ENCODE peak calls at places on chromosomes 12 and 14, in seven cellular contexts. F is mammary epithelial cell; X is ovary; U is heart right ventricle; B is CD8-positive, alpha-beta memory T cell; D is PC-3; K is NT2/D1. R is an unnamed sample. For H3K27me3 and H3K4me1, the result is how much of the 10 kb centered on the place peaks cover.

GRCh38 chr14:51603495-51603894 is 48.2 kb upstream of the FRMD6 start:
- DNase-seq in X (no peak), K (no peak), F (no peak), D (no peak), U (no peak), B (no peak), R (no peak)

GRCh38 chr14:101733211-101733610 is 28.3 kb upstream of the PPP2R5C start:
- DNase-seq in B (no peak), X (no peak), F (peak), K (no peak), U (no peak), D (peak), R (no peak)

GRCh38 chr14:51644215-51644969 is 7.3 kb upstream of the FRMD6 start:
- DNase-seq in K (no peak), U (no peak), X (no peak), D (peak), F (peak), B (no peak), R (no peak)

GRCh38 chr14:51529731-51530130 is 122.0 kb upstream of the FRMD6 start:
- DNase-seq in U (no peak), B (no peak), F (no peak), X (no peak), K (no peak), D (no peak), R (no peak)

GRCh38 chr12:114744285-114744684 is 60.3 kb upstream of the TBX3 start:
- DNase-seq in K (no peak), D (no peak), B (no peak), X (no peak), F (no peak), U (no peak), R (no peak)

GRCh38 chr12:49108958-49109404 is 1.7 kb downstream of the LMBR1L start:
- DNase-seq in K (no peak), F (no peak), D (no peak), B (no peak), U (peak), X (peak), R (no peak)

GRCh38 chr12:3158851-3159465 is 81.8 kb downstream of the TSPAN9 start:
- DNase-seq in U (no peak), F (no peak), B (no peak), X (peak), K (no peak), D (no peak), R (no peak)

GRCh38 chr12:124096869-124097434 is 123.9 kb downstream of the ZNF664 start:
- DNase-seq in K (no peak), B (no peak), F (no peak), D (no peak), X (no peak), U (no peak), R (no peak)

GRCh38 chr12:57471-57980 is 9.0 kb upstream of the IQSEC3 start:
- DNase-seq in B (no peak), D (no peak), U (no peak), K (no peak), F (no peak), X (no peak), R (no peak)

GRCh38 chr14:37061697-37062096 is 110.7 kb downstream of the SLC25A21 start:
- DNase-seq in B (no peak), X (no peak), D (no peak), U (no peak), K (no peak), F (no peak), R (no peak)

GRCh38 chr14:90755661-90756304 is 60.4 kb downstream of the TTC7B start:
- DNase-seq in K (no peak), U (no peak), F (no peak), D (peak), X (no peak), B (no peak), R (no peak)

GRCh38 chr12:2360630-2361170 is 307.9 kb downstream of the CACNA1C start:
- DNase-seq in X (no peak), K (no peak), B (no peak), D (peak), U (no peak), F (no peak), R (no peak)

GRCh38 chr12:92989715-92990484 is 60.8 kb upstream of the EEA1 start:
- DNase-seq in F (no peak), D (no peak), U (no peak), K (no peak), B (no peak), X (no peak), R (no peak)

GRCh38 chr14:66038214-66038977 is 447.8 kb upstream of the CCDC196 start:
- DNase-seq in D (peak), X (no peak), K (no peak), F (peak), U (no peak), B (no peak), R (no peak)

GRCh38 chr14:105316968-105317498 is 2.5 kb downstream of the PACS2 start:
- DNase-seq in F (no peak), U (no peak), X (no peak), B (no peak), K (no peak), D (no peak), R (no peak)

GRCh38 chr14:22541721-22542120 is 47.3 kb downstream of the DAD1 start:
- DNase-seq in B (no peak), X (no peak), D (no peak), F (no peak), K (no peak), U (no peak), R (no peak)

GRCh38 chr12:12718853-12719252 is 1.7 kb downstream of the CDKN1B start:
- DNase-seq in K (no peak), B (no peak), U (no peak), F (peak), X (no peak), D (peak), R (no peak)

DNA sequence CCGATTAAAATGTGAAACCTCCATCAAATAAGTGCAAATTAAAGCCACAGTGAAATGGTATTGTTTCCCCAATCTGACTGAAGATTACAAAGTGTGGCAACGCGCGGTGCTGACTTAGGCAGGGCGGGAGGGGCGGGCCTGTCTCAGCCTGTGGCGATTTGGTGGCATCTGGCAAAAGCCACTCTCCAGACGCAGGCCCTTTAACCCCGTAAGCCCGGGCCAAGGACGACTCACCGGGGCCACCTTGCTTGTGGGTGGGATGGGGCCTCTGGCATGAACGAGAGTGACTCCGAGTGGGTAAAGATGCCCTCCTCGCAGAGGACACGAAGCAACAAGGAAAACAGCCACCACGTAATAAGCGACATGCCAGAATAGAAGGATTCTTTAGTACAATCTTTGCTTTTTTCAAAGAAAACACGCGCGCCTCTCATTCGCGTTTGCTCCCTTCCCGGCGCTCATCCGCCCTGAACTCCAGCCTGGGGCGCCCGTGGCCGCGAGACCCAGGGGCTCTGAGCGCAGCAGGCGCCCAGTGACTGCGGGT is 809 bp downstream of the DEGS2 start:
- DNase-seq in K (no peak), B (no peak), F (no peak), D (no peak), U (no peak), X (no peak), R (no peak)
- H3K27me3 ChIP-seq in K (half or more), B (under half), F (under half), D (under half), U (under half), X (under half), R (under half)

DNA sequence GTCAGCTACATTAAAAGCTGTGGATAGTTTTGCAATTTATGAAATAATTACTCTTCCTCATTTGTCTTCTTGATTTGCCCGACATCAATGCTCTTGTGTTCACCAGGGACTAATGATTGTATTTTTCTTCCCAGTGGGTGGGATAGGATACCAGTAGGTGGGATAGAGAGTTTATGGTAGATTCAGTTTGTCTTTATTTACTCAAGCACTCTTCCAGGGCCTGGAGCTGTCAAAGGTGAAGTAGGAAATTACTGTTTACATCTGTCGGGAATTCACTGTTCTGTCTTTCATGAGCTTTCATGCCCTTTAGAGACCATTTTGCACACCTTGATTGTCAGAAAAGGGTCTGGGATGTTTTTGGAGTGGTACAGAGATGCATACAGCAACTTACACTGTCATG is 36.7 kb downstream of the ETV6 start:
- DNase-seq in K (no peak), U (no peak), X (no peak), D (no peak), B (no peak), F (no peak), R (no peak)
- H3K4me1 ChIP-seq in K (under half), U (under half), X (under half), D (under half), B (under half), F (under half), R (under half)

GRCh38 chr12:109329003-109329402 is 18.7 kb upstream of the MYO1H start:
- DNase-seq in K (no peak), F (no peak), X (no peak), D (no peak), U (no peak), B (no peak), R (no peak)

GRCh38 chr12:109334887-109335286 is 12.8 kb upstream of the MYO1H start:
- DNase-seq in X (no peak), K (no peak), U (no peak), D (no peak), B (no peak), F (no peak), R (no peak)

GRCh38 chr12:109329710-109330109 is 18.0 kb upstream of the MYO1H start:
- DNase-seq in D (no peak), K (no peak), U (no peak), X (no peak), B (no peak), F (no peak), R (no peak)

GRCh38 chr12:109330282-109330681 is 17.4 kb upstream of the MYO1H start:
- DNase-seq in D (no peak), U (no peak), F (no peak), X (no peak), B (no peak), K (no peak), R (no peak)

GRCh38 chr12:109331546-109331945 is 16.2 kb upstream of the MYO1H start:
- DNase-seq in D (no peak), B (no peak), X (no peak), K (no peak), U (no peak), F (no peak), R (no peak)
- H3K27me3 ChIP-seq in D (half or more), B (under half), X (under half), K (under half), U (under half), F (under half), R (under half)

GRCh38 chr12:5435161-5435560 is 3.3 kb downstream of the NTF3 start:
- DNase-seq in U (no peak), K (no peak), X (no peak), F (no peak), D (no peak), B (no peak), R (no peak)

GRCh38 chr12:5438671-5439200 is 6.8 kb downstream of the NTF3 start:
- DNase-seq in X (no peak), K (no peak), F (no peak), B (no peak), D (no peak), U (no peak), R (no peak)

GRCh38 chr12:5437657-5438056 is 5.7 kb downstream of the NTF3 start:
- DNase-seq in B (no peak), X (no peak), U (peak), K (no peak), D (no peak), F (no peak), R (no peak)

GRCh38 chr12:5439333-5439732 is 7.4 kb downstream of the NTF3 start:
- DNase-seq in F (no peak), X (no peak), U (no peak), K (no peak), B (no peak), D (no peak), R (no peak)

GRCh38 chr12:5437122-5437521 is 5.2 kb downstream of the NTF3 start:
- DNase-seq in B (no peak), F (no peak), K (no peak), X (no peak), D (no peak), U (peak), R (no peak)
- H3K4me1 ChIP-seq in B (under half), F (under half), K (under half), X (under half), D (under half), U (under half), R (under half)

R was measured in iPS DF 6.9.